ENCODE peak calls at places on chromosome 6, in eight cellular contexts. One of them, this sample, is unnamed.

GRCh38 chr6:3139090-3139903 is 18.0 kb downstream of the TUBB2A start:
- DNase-seq in dorsolateral prefrontal cortex: peak; percentile 28
- DNase-seq in neural crest cell: no peak
- DNase-seq in kidney tubule cell: peak; percentile 83
- DNase-seq in NCI-H1105 treated with DMSO at 0.1 percent for 48 hours: peak; percentile 89
- DNase-seq in tibial artery: peak; percentile 64
- DNase-seq in ELR: peak; percentile 88
- DNase-seq in EL: peak; percentile 86
- DNase-seq in this sample: no peak

GRCh38 chr6:82270791-82271392 is 23.3 kb upstream of the IBTK start:
- DNase-seq in dorsolateral prefrontal cortex: no peak
- DNase-seq in neural crest cell: no peak
- DNase-seq in kidney tubule cell: peak; percentile 60
- DNase-seq in NCI-H1105 treated with DMSO at 0.1 percent for 48 hours: peak; percentile 79
- DNase-seq in tibial artery: no peak
- DNase-seq in ELR: peak; percentile 71
- DNase-seq in EL: peak; percentile 46
- DNase-seq in this sample: no peak

GRCh38 chr6:148316308-148316707 is 26.3 kb upstream of the SASH1 start:
- DNase-seq in dorsolateral prefrontal cortex: no peak
- DNase-seq in neural crest cell: no peak
- DNase-seq in kidney tubule cell: no peak
- DNase-seq in NCI-H1105 treated with DMSO at 0.1 percent for 48 hours: peak; percentile 73
- DNase-seq in tibial artery: no peak
- DNase-seq in ELR: no peak
- DNase-seq in EL: no peak
- DNase-seq in this sample: no peak

GRCh38 chr6:148780918-148781436 is 34.1 kb downstream of the UST start:
- DNase-seq in dorsolateral prefrontal cortex: no peak
- DNase-seq in neural crest cell: no peak
- DNase-seq in kidney tubule cell: no peak
- DNase-seq in NCI-H1105 treated with DMSO at 0.1 percent for 48 hours: no peak
- DNase-seq in tibial artery: no peak
- DNase-seq in ELR: no peak
- DNase-seq in EL: no peak
- DNase-seq in this sample: no peak

GRCh38 chr6:134521116-134521501 is 203.2 kb upstream of the SGK1 start:
- DNase-seq in dorsolateral prefrontal cortex: no peak
- DNase-seq in neural crest cell: no peak
- DNase-seq in kidney tubule cell: no peak
- DNase-seq in NCI-H1105 treated with DMSO at 0.1 percent for 48 hours: no peak
- DNase-seq in tibial artery: no peak
- DNase-seq in ELR: no peak
- DNase-seq in EL: no peak
- DNase-seq in this sample: no peak

GRCh38 chr6:31677955-31678354 is 2.9 kb downstream of the LY6G5C start:
- DNase-seq in dorsolateral prefrontal cortex: no peak
- DNase-seq in neural crest cell: no peak
- DNase-seq in kidney tubule cell: no peak
- DNase-seq in NCI-H1105 treated with DMSO at 0.1 percent for 48 hours: no peak
- DNase-seq in tibial artery: no peak
- DNase-seq in ELR: no peak
- DNase-seq in EL: no peak
- DNase-seq in this sample: no peak

GRCh38 chr6:7823552-7823951 is 87.0 kb downstream of the TXNDC5 start:
- DNase-seq in dorsolateral prefrontal cortex: no peak
- DNase-seq in neural crest cell: no peak
- DNase-seq in kidney tubule cell: no peak
- DNase-seq in NCI-H1105 treated with DMSO at 0.1 percent for 48 hours: no peak
- DNase-seq in tibial artery: no peak
- DNase-seq in ELR: no peak
- DNase-seq in EL: no peak
- DNase-seq in this sample: no peak

GRCh38 chr6:135182120-135182992 is 1.2 kb downstream of the MYB start:
- DNase-seq in dorsolateral prefrontal cortex: no peak
- DNase-seq in neural crest cell: peak; percentile 9
- DNase-seq in kidney tubule cell: peak; percentile 7
- DNase-seq in NCI-H1105 treated with DMSO at 0.1 percent for 48 hours: peak; percentile 38
- DNase-seq in tibial artery: no peak
- DNase-seq in ELR: peak; percentile 40
- DNase-seq in EL: peak; percentile 35
- DNase-seq in this sample: no peak

GRCh38 chr6:1481326-1481725 is 92.0 kb downstream of the FOXF2 start:
- DNase-seq in dorsolateral prefrontal cortex: no peak
- DNase-seq in neural crest cell: no peak
- DNase-seq in kidney tubule cell: peak; percentile 95
- DNase-seq in NCI-H1105 treated with DMSO at 0.1 percent for 48 hours: no peak
- DNase-seq in tibial artery: no peak
- DNase-seq in ELR: peak; percentile 98
- DNase-seq in EL: peak; percentile 99
- DNase-seq in this sample: peak; percentile 80

GRCh38 chr6:36216559-36216958 is 20.0 kb downstream of the BRPF3 start:
- DNase-seq in dorsolateral prefrontal cortex: no peak
- DNase-seq in neural crest cell: no peak
- DNase-seq in kidney tubule cell: peak; percentile 14
- DNase-seq in NCI-H1105 treated with DMSO at 0.1 percent for 48 hours: no peak
- DNase-seq in tibial artery: no peak
- DNase-seq in ELR: peak; percentile 49
- DNase-seq in EL: peak; percentile 54
- DNase-seq in this sample: no peak

GRCh38 chr6:26124550-26125014 is 37.4 kb downstream of the HFE start:
- DNase-seq in dorsolateral prefrontal cortex: no peak
- DNase-seq in neural crest cell: no peak
- DNase-seq in kidney tubule cell: no peak
- DNase-seq in NCI-H1105 treated with DMSO at 0.1 percent for 48 hours: peak; percentile 66
- DNase-seq in tibial artery: no peak
- DNase-seq in ELR: peak; percentile 59
- DNase-seq in EL: no peak
- DNase-seq in this sample: no peak

GRCh38 chr6:148776321-148776966 is 29.6 kb downstream of the UST start:
- DNase-seq in dorsolateral prefrontal cortex: no peak
- DNase-seq in neural crest cell: no peak
- DNase-seq in kidney tubule cell: peak; percentile 17
- DNase-seq in NCI-H1105 treated with DMSO at 0.1 percent for 48 hours: no peak
- DNase-seq in tibial artery: no peak
- DNase-seq in ELR: peak; percentile 89
- DNase-seq in EL: peak; percentile 77
- DNase-seq in this sample: peak; percentile 17

GRCh38 chr6:40882321-40882720 is 156.7 kb downstream of the UNC5CL start:
- DNase-seq in dorsolateral prefrontal cortex: no peak
- DNase-seq in neural crest cell: no peak
- DNase-seq in kidney tubule cell: no peak
- DNase-seq in NCI-H1105 treated with DMSO at 0.1 percent for 48 hours: peak; percentile 66
- DNase-seq in tibial artery: no peak
- DNase-seq in ELR: no peak
- DNase-seq in EL: no peak
- DNase-seq in this sample: no peak

GRCh38 chr6:152093711-152094110 is 286.2 kb downstream of the ESR1 start:
- DNase-seq in dorsolateral prefrontal cortex: no peak
- DNase-seq in neural crest cell: no peak
- DNase-seq in kidney tubule cell: no peak
- DNase-seq in NCI-H1105 treated with DMSO at 0.1 percent for 48 hours: no peak
- DNase-seq in tibial artery: no peak
- DNase-seq in ELR: no peak
- DNase-seq in EL: no peak
- DNase-seq in this sample: no peak

GRCh38 chr6:147371325-147371724 is 137.2 kb upstream of the SAMD5 start:
- DNase-seq in dorsolateral prefrontal cortex: no peak
- DNase-seq in neural crest cell: no peak
- DNase-seq in kidney tubule cell: no peak
- DNase-seq in NCI-H1105 treated with DMSO at 0.1 percent for 48 hours: no peak
- DNase-seq in tibial artery: no peak
- DNase-seq in ELR: no peak
- DNase-seq in EL: no peak
- DNase-seq in this sample: no peak

GRCh38 chr6:43078651-43079050 is 2.5 kb downstream of the PTK7 start:
- DNase-seq in dorsolateral prefrontal cortex: no peak
- DNase-seq in neural crest cell: no peak
- DNase-seq in kidney tubule cell: no peak
- DNase-seq in NCI-H1105 treated with DMSO at 0.1 percent for 48 hours: no peak
- DNase-seq in tibial artery: no peak
- DNase-seq in ELR: peak; percentile 26
- DNase-seq in EL: peak; percentile 74
- DNase-seq in this sample: no peak

GRCh38 chr6:157269261-157269794 is 54.0 kb downstream of the TMEM242 start:
- DNase-seq in dorsolateral prefrontal cortex: peak; percentile 33
- DNase-seq in neural crest cell: no peak
- DNase-seq in kidney tubule cell: peak; percentile 20
- DNase-seq in NCI-H1105 treated with DMSO at 0.1 percent for 48 hours: no peak
- DNase-seq in tibial artery: peak; percentile 62
- DNase-seq in ELR: no peak
- DNase-seq in EL: peak; percentile 16
- DNase-seq in this sample: no peak

GRCh38 chr6:112298021-112298745 is 43.8 kb upstream of the LAMA4 start:
- DNase-seq in dorsolateral prefrontal cortex: no peak
- DNase-seq in neural crest cell: no peak
- DNase-seq in kidney tubule cell: peak; percentile 63
- DNase-seq in NCI-H1105 treated with DMSO at 0.1 percent for 48 hours: no peak
- DNase-seq in tibial artery: no peak
- DNase-seq in ELR: peak; percentile 85
- DNase-seq in EL: peak; percentile 85
- DNase-seq in this sample: no peak

GRCh38 chr6:51213806-51214205 is 395.1 kb downstream of the TFAP2B start:
- DNase-seq in dorsolateral prefrontal cortex: no peak
- DNase-seq in neural crest cell: no peak
- DNase-seq in kidney tubule cell: no peak
- DNase-seq in NCI-H1105 treated with DMSO at 0.1 percent for 48 hours: no peak
- DNase-seq in tibial artery: no peak
- DNase-seq in ELR: no peak
- DNase-seq in EL: no peak
- DNase-seq in this sample: no peak

GRCh38 chr6:25415274-25415673 is 136.1 kb downstream of the CARMIL1 start:
- DNase-seq in dorsolateral prefrontal cortex: no peak
- DNase-seq in neural crest cell: no peak
- DNase-seq in kidney tubule cell: no peak
- DNase-seq in NCI-H1105 treated with DMSO at 0.1 percent for 48 hours: no peak
- DNase-seq in tibial artery: no peak
- DNase-seq in ELR: no peak
- DNase-seq in EL: no peak
- DNase-seq in this sample: no peak

GRCh38 chr6:119587537-119587936 is 238.0 kb upstream of the MAN1A1 start:
- DNase-seq in dorsolateral prefrontal cortex: no peak
- DNase-seq in neural crest cell: no peak
- DNase-seq in kidney tubule cell: peak; percentile 94
- DNase-seq in NCI-H1105 treated with DMSO at 0.1 percent for 48 hours: no peak
- DNase-seq in tibial artery: no peak
- DNase-seq in ELR: peak; percentile 69
- DNase-seq in EL: peak; percentile 18
- DNase-seq in this sample: no peak

GRCh38 chr6:135212020-135212806 is 31.1 kb downstream of the MYB start:
- DNase-seq in dorsolateral prefrontal cortex: no peak
- DNase-seq in neural crest cell: no peak
- DNase-seq in kidney tubule cell: no peak
- DNase-seq in NCI-H1105 treated with DMSO at 0.1 percent for 48 hours: no peak
- DNase-seq in tibial artery: no peak
- DNase-seq in ELR: peak; percentile 90
- DNase-seq in EL: peak; percentile 92
- DNase-seq in this sample: peak; percentile 28

This sample was measured in keratinocyte.